ENCODE peak calls at places on chromosomes 4 and X, in four cellular contexts. F is WTC11, I is HepG2, S is K562. D is an unnamed sample.
A peak's percentile ranks its signal among the peaks of the same experiment; 100 is the strongest.

GRCh38 chr4:48175328-48175727 is 41.3 kb upstream of the TXK start:
- DNase-seq in F (peak; percentile 63), S (no peak), I (no peak), D (no peak)

GRCh38 chr4:48226199-48226598 is 43.4 kb downstream of the TEC start:
- DNase-seq in F (no peak), I (no peak), S (no peak), D (no peak)

GRCh38 chrX:41122664-41123257 is 37.5 kb downstream of the USP9X start:
- DNase-seq in I (no peak), F (no peak), S (no peak), D (no peak)

GRCh38 chr4:82823062-82823461 is 24.5 kb upstream of the SCD5 start:
- DNase-seq in S (no peak), I (no peak), F (no peak), D (no peak)

GRCh38 chrX:123698979-123699378 is 33.9 kb downstream of the THOC2 start:
- DNase-seq in I (no peak), F (no peak), S (no peak), D (no peak)

GRCh38 chr4:158182736-158183135 is 9.9 kb upstream of the GASK1B start:
- DNase-seq in S (peak; percentile 14), I (no peak), F (no peak), D (no peak)

GRCh38 chr4:1910643-1911042 is 39.5 kb downstream of the NSD2 start:
- DNase-seq in S (peak; percentile 44), F (peak; percentile 69), I (peak; percentile 55), D (peak; percentile 70)

GRCh38 chr4:127379499-127379898 is 253.3 kb upstream of the INTU start:
- DNase-seq in F (no peak), S (no peak), I (no peak), D (no peak)

GRCh38 chr4:1463927-1464540 is 57.8 kb upstream of the NKX1-1 start:
- DNase-seq in S (no peak), I (no peak), F (no peak), D (no peak)

GRCh38 chrX:139297638-139298037 is 232.9 kb upstream of the F9 start:
- DNase-seq in S (no peak), I (no peak), F (no peak), D (no peak)

GRCh38 chr4:168797176-168797575 is 212.9 kb downstream of the CBR4 start:
- DNase-seq in S (no peak), F (no peak), I (peak; percentile 56), D (no peak)

GRCh38 chr4:140944539-140944938 is 188.4 kb upstream of the TBC1D9 start:
- DNase-seq in I (no peak), F (no peak), S (no peak), D (no peak)

GRCh38 chrX:138856881-138857280 is 145.4 kb upstream of the FGF13 start:
- DNase-seq in F (no peak), I (no peak), S (no peak), D (no peak)

DNA sequence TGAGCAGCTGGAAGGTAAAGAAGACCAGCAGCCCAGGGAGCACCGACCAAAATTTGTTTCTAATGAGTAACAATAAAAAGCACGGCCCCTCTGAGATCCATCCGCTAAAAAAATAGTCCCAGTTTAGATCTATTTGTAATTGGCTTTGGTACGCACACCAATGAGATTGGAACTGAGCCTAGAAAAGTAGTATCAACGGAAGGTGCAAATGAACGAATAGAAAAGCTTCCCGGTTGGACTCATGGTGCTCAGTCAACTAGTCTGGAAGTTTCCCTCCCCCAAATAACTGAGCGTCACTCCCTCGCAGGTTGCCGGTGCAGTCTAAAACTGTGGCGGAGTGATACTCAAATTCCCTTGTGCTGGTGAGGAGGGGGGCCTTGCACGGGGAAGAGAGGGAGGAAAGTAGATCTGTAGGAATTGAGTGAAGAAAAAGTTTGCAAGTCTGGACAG is at the start of gene COL4A5:
- DNase-seq in S (peak; percentile 62), F (peak; percentile 53), I (peak; percentile 84), D (peak; percentile 71)
- TF ChIP-seq ELF4 in S (no peak), F (no peak), I (no peak), D (no peak)

GRCh38 chr4:55612341-55612740 is 20.3 kb upstream of the PDCL2 start:
- DNase-seq in F (no peak), S (no peak), I (no peak), D (no peak)
- TF ChIP-seq ELF4 in F (no peak), S (no peak), I (no peak), D (no peak)

GRCh38 chrX:8484360-8484759 is 19.7 kb downstream of the VCX3B start:
- DNase-seq in I (no peak), S (no peak), F (no peak), D (no peak)
- TF ChIP-seq ELF4 in I (no peak), S (no peak), F (no peak), D (no peak)

DNA sequence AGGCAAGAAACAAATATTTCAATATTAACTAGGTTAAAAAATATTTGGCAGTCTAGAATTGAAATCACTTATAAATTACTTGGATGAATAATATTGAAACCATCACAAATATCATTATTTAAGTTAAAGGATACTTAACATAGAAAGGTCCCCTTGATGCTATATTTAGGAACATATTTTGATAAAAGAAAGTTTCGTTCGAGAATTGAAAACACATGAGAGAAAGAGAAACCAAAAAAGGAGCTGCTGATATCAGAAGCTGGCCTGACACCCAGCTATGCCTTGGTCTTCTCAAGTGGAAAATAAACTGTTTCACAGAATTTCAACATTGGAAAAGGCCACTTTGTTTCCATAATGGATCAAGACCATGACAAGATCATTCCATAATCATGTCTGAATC is 762.4 kb downstream of the DMD start:
- DNase-seq in F (no peak), S (no peak), I (no peak), D (no peak)
- TF ChIP-seq ELF4 in F (no peak), S (no peak), I (no peak), D (no peak)

GRCh38 chrX:102599950-102600579 is 750 bp downstream of the ARMCX5 start:
- DNase-seq in S (no peak), F (no peak), I (no peak), D (no peak)
- TF ChIP-seq ELF4 in S (no peak), F (no peak), I (no peak), D (no peak)

GRCh38 chr4:65538571-65538970 is 131.7 kb downstream of the EPHA5 start:
- DNase-seq in F (no peak), I (no peak), S (no peak), D (no peak)
- TF ChIP-seq ELF4 in F (no peak), I (no peak), S (no peak), D (no peak)

GRCh38 chr4:165493359-165493758 is 114.6 kb downstream of the CPE start:
- DNase-seq in F (peak; percentile 88), I (peak; percentile 27), S (peak; percentile 50), D (peak; percentile 26)
- TF ChIP-seq ELF4 in F (no peak), I (no peak), S (no peak), D (no peak)

GRCh38 chr4:88792268-88792781 is 94.7 kb upstream of the NAP1L5 start:
- DNase-seq in S (no peak), I (peak; percentile 9), F (no peak), D (no peak)
- TF ChIP-seq ELF4 in S (no peak), I (no peak), F (no peak), D (no peak)

DNA sequence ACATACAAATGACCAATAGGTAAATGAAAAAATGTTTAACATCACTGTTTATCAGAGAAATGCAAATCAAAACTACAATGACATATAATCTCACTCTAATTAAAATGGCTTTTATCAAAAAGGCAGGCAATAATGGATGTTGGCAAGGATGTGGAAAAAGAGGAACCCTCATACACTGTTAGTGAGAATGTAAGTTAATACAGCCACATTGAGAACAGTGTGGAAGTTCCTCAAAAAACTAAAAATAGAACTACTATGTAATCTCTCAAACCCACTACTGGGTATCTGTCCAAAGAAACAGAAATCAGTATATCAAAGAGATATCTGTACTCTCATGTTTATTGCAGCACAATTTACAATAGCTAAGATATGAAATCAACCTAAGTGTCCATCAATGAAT is 165.9 kb upstream of the HHIP start:
- DNase-seq in I (no peak), S (no peak), F (no peak), D (no peak)
- TF ChIP-seq ELF4 in I (no peak), S (no peak), F (no peak), D (no peak)

D was measured in HEK293T.